ENCODE peak calls at places on chromosomes 7 and 10, in ten cellular contexts. X is kidney; F is fibroblast of the aortic adventitia; R is lower lobe of right lung; P is A549; C is AG04450; Q is upper lobe of right lung; A is CD4-positive, alpha-beta T cell; T is left lung; E is astrocyte of the cerebellum. V is an unnamed sample.

GRCh38 chr7:133681529-133681928 is 428.7 kb downstream of the EXOC4 start:
- DNase-seq in P (no peak), X (no peak), R (no peak), Q (no peak), C (no peak), A (no peak), E (no peak), T (no peak), F (no peak), V (no peak)

GRCh38 chr10:93124580-93125318 is 51.1 kb downstream of the CYP26A1 start:
- DNase-seq in F (no peak), X (no peak), E (no peak), Q (no peak), R (no peak), P (no peak), T (no peak), A (no peak), C (no peak), V (no peak)

GRCh38 chr7:118239014-118239413 is 14.5 kb downstream of the ANKRD7 start:
- DNase-seq in P (no peak), F (no peak), E (no peak), Q (no peak), R (no peak), X (no peak), C (no peak), A (no peak), T (no peak), V (no peak)

GRCh38 chr10:102645741-102646609 is 1.7 kb downstream of the TRIM8 start:
- DNase-seq in T (peak), E (peak), A (peak), Q (peak), P (peak), X (peak), F (peak), C (peak), R (peak), V (peak)

GRCh38 chr7:132504851-132505250 is 71.4 kb downstream of the PLXNA4 start:
- DNase-seq in A (no peak), Q (no peak), E (no peak), R (no peak), C (no peak), T (no peak), F (no peak), P (no peak), X (no peak), V (no peak)

GRCh38 chr7:38873433-38873832 is 35.6 kb downstream of the VPS41 start:
- DNase-seq in R (no peak), E (no peak), A (no peak), X (no peak), Q (no peak), P (no peak), C (no peak), T (no peak), F (no peak), V (no peak)

GRCh38 chr7:150975536-150976285 is 2.4 kb downstream of the KCNH2 start:
- DNase-seq in F (no peak), Q (no peak), C (no peak), A (no peak), P (no peak), E (no peak), X (no peak), T (no peak), R (no peak), V (no peak)

GRCh38 chr7:124351950-124352349 is 319.1 kb upstream of the TMEM229A start:
- DNase-seq in Q (no peak), R (no peak), P (no peak), F (no peak), X (no peak), E (no peak), C (no peak), T (no peak), A (no peak), V (no peak)

GRCh38 chr10:61775111-61775510 is 112.4 kb downstream of the CABCOCO1 start:
- DNase-seq in P (no peak), Q (no peak), F (no peak), R (no peak), A (no peak), C (no peak), T (no peak), X (no peak), E (no peak), V (no peak)

GRCh38 chr7:16915405-16915804 is 33.6 kb upstream of the AGR3 start:
- DNase-seq in F (peak), P (no peak), C (peak), Q (no peak), E (peak), X (no peak), T (no peak), A (no peak), R (no peak), V (no peak)

GRCh38 chr7:36208406-36208805 is 55.4 kb downstream of the EEPD1 start:
- DNase-seq in Q (no peak), X (no peak), R (no peak), P (no peak), F (no peak), A (no peak), T (no peak), C (no peak), E (no peak), V (no peak)

GRCh38 chr10:78028438-78029293 is 649 bp downstream of the POLR3A start:
- DNase-seq in F (peak), E (no peak), Q (no peak), C (no peak), R (no peak), X (no peak), T (peak), A (peak), P (no peak), V (no peak)

GRCh38 chr10:97534746-97535367 is 36.1 kb downstream of the UBTD1 start:
- DNase-seq in E (no peak), R (no peak), C (no peak), P (peak), F (no peak), X (no peak), Q (no peak), T (no peak), A (no peak), V (no peak)

GRCh38 chr7:30469303-30469702 is 9.3 kb downstream of the NOD1 start:
- DNase-seq in F (peak), E (peak), C (peak), R (peak), T (peak), A (no peak), Q (peak), P (peak), X (no peak), V (no peak)

GRCh38 chr10:127935115-127935561 is 28.2 kb downstream of the PTPRE start:
- DNase-seq in T (no peak), F (no peak), R (no peak), E (no peak), X (no peak), A (no peak), Q (no peak), C (no peak), P (no peak), V (no peak)

GRCh38 chr7:117086788-117087187 is 133.5 kb downstream of the ST7 start:
- DNase-seq in X (no peak), Q (no peak), A (no peak), E (no peak), R (no peak), P (no peak), C (no peak), F (peak), T (no peak), V (no peak)

GRCh38 chr7:86989407-86989806 is 70.0 kb downstream of the ELAPOR2 start:
- DNase-seq in F (no peak), E (no peak), A (no peak), P (no peak), X (no peak), R (no peak), Q (no peak), T (no peak), C (no peak), V (no peak)

GRCh38 chr7:151091431-151091830 is 5.2 kb downstream of the AGAP3 start:
- DNase-seq in Q (no peak), C (no peak), A (no peak), R (no peak), P (peak), E (no peak), X (no peak), T (no peak), F (no peak), V (no peak)

GRCh38 chr10:12484945-12485805 is 135.8 kb downstream of the CAMK1D start:
- DNase-seq in X (no peak), E (no peak), Q (no peak), F (no peak), R (no peak), P (no peak), A (peak), T (no peak), C (no peak), V (peak)

GRCh38 chr10:63520463-63521388 is 475 bp upstream of the REEP3 start:
- DNase-seq in T (peak), Q (peak), R (peak), P (peak), F (peak), X (peak), E (no peak), A (peak), C (no peak), V (no peak)

GRCh38 chr10:1939016-1939415 is 201.7 kb upstream of the ADARB2 start:
- DNase-seq in P (no peak), X (no peak), E (no peak), Q (no peak), F (no peak), R (no peak), C (no peak), T (no peak), A (peak), V (peak)

GRCh38 chr10:97612386-97612785 is 20.9 kb downstream of the MORN4 start:
- DNase-seq in R (no peak), Q (no peak), P (peak), C (peak), F (peak), X (no peak), T (no peak), A (no peak), E (peak), V (no peak)

GRCh38 chr10:62831346-62831745 is 15.2 kb upstream of the EGR2 start:
- DNase-seq in Q (no peak), E (peak), R (no peak), A (no peak), F (peak), X (no peak), P (no peak), T (no peak), C (peak), V (no peak)

GRCh38 chr7:155800741-155801267 is 11.5 kb downstream of the SHH start:
- DNase-seq in P (no peak), E (no peak), C (no peak), R (peak), T (no peak), X (peak), Q (peak), F (no peak), A (no peak), V (no peak)

GRCh38 chr10:125567529-125567928 is 115.4 kb downstream of the TEX36 start:
- DNase-seq in R (no peak), X (no peak), Q (no peak), P (no peak), T (no peak), E (no peak), C (no peak), F (no peak), A (no peak), V (no peak)

GRCh38 chr10:19922236-19922963 is 106.2 kb downstream of the PLXDC2 start:
- DNase-seq in E (peak), P (no peak), A (no peak), C (peak), F (peak), T (no peak), R (no peak), X (no peak), Q (no peak), V (no peak)

GRCh38 chr10:62166331-62167154 is 102.1 kb downstream of the RTKN2 start:
- DNase-seq in C (peak), F (peak), E (no peak), T (no peak), Q (no peak), X (peak), R (no peak), A (no peak), P (no peak), V (no peak)

GRCh38 chr7:1922071-1922869 is 252.2 kb downstream of the ELFN1 start:
- DNase-seq in E (no peak), F (peak), T (no peak), R (peak), Q (no peak), C (no peak), X (peak), P (no peak), A (peak), V (no peak)

GRCh38 chr7:46192191-46192590 is 271.1 kb upstream of the IGFBP3 start:
- DNase-seq in E (no peak), P (no peak), A (no peak), C (no peak), Q (no peak), R (no peak), F (no peak), X (no peak), T (no peak), V (no peak)

GRCh38 chr10:95306851-95307250 is 16.0 kb upstream of the PDLIM1 start:
- DNase-seq in R (no peak), E (no peak), T (no peak), P (no peak), A (no peak), F (no peak), X (no peak), C (no peak), Q (no peak), V (no peak)

GRCh38 chr7:51451751-51452465 is 135.3 kb upstream of the COBL start:
- DNase-seq in C (no peak), Q (no peak), P (no peak), R (no peak), F (no peak), A (no peak), T (no peak), X (no peak), E (no peak), V (no peak)

GRCh38 chr10:102616071-102616770 is 28.1 kb upstream of the TRIM8 start:
- DNase-seq in P (no peak), F (peak), C (no peak), E (no peak), R (peak), A (no peak), X (peak), Q (no peak), T (no peak), V (no peak)

GRCh38 chr10:3091346-3091787 is 24.0 kb downstream of the PFKP start:
- DNase-seq in A (no peak), T (peak), C (peak), R (peak), E (peak), X (peak), F (peak), Q (peak), P (no peak), V (no peak)

GRCh38 chr10:90658791-90659190 is 199.0 kb downstream of the HTR7 start:
- DNase-seq in F (no peak), X (no peak), E (no peak), C (no peak), R (no peak), Q (no peak), P (no peak), T (no peak), A (no peak), V (no peak)
- TF ChIP-seq CTCF in F (peak), X (no peak), E (peak), C (peak), R (no peak), Q (no peak), P (no peak), T (no peak), A (no peak), V (no peak)

GRCh38 chr7:88357295-88357694 is 50.6 kb upstream of the STEAP4 start:
- DNase-seq in T (peak), E (no peak), C (no peak), P (no peak), Q (no peak), R (peak), F (peak), X (no peak), A (no peak), V (no peak)
- TF ChIP-seq CTCF in T (peak), E (no peak), C (no peak), P (no peak), Q (peak), R (peak), F (peak), X (peak), A (no peak), V (no peak)

GRCh38 chr7:143354965-143355364 is 7.5 kb downstream of the FAM131B start:
- DNase-seq in E (no peak), T (peak), Q (peak), P (no peak), C (no peak), X (no peak), R (no peak), A (no peak), F (no peak), V (no peak)

GRCh38 chr7:143358626-143359025 is 3.9 kb downstream of the FAM131B start:
- DNase-seq in C (no peak), Q (no peak), X (no peak), E (no peak), A (no peak), F (no peak), P (no peak), T (no peak), R (no peak), V (no peak)

GRCh38 chr7:143356414-143357050 is 6.0 kb downstream of the FAM131B start:
- DNase-seq in Q (no peak), C (no peak), E (no peak), F (no peak), P (no peak), T (no peak), A (no peak), X (no peak), R (no peak), V (no peak)

GRCh38 chr7:143354376-143354775 is 8.1 kb downstream of the FAM131B start:
- DNase-seq in X (no peak), C (no peak), E (no peak), F (no peak), A (no peak), R (no peak), P (no peak), Q (no peak), T (no peak), V (no peak)

DNA sequence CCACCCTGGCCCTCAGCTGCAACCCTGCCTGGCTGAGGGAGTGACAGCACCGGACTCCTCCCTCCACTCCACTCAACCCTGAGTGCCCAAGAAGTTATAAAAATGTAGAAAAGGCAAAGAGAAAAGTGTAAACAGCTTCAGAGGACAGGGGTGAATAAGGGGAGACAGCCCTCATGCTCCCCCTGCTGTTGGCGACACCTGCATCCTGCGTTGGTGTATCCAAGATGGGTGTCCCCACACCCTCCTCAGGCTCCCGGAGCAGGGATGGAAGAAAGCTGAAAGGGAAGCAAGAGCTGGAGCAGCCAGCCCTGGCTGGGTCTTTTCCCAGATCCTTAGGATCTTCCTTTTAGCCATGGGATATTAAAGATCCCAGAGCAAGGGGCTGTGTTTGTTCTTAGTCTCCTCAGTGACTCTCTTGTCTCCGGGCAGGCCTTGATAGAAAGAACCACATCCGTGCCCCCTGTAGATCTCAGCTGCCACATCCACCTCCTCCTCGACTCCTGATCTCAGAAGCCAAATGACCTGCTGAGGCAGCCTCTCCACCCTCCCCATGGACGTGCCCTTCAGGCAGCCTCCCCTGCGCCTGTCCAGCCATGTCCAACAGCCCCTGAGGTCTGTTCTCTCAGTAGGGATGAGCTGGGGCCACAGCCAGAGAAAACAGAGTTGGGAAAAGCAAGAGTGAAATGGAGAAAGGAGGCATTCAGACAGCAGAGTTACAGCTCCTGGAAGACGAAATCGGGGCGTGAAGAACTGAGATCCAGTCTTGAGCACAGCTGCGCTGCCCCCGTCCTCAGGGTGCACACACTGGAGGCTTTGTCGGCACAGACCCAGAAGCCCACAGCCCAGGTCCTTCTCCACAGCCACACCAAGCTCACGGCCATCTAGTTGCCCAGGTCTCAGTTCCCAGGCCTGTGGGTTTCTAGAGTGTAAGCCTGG is 6.8 kb downstream of the FAM131B start:
- DNase-seq in F (no peak), R (no peak), T (no peak), A (no peak), E (no peak), P (no peak), C (no peak), X (no peak), Q (no peak), V (no peak)
- TF ChIP-seq CTCF in F (no peak), R (no peak), T (no peak), A (no peak), E (no peak), P (no peak), C (no peak), X (no peak), Q (no peak), V (no peak)

GRCh38 chr10:43105119-43105792 is 28.4 kb downstream of the RET start:
- DNase-seq in C (no peak), P (peak), E (peak), A (peak), F (peak), R (peak), X (peak), T (peak), Q (peak), V (peak)

GRCh38 chr10:43106256-43107091 is 29.6 kb downstream of the RET start:
- DNase-seq in P (no peak), X (no peak), T (no peak), Q (no peak), R (no peak), C (no peak), E (no peak), A (no peak), F (no peak), V (no peak)

GRCh38 chr10:43108951-43109350 is 29.3 kb upstream of the CSGALNACT2 start:
- DNase-seq in F (no peak), C (no peak), X (peak), R (no peak), A (no peak), P (no peak), E (no peak), Q (no peak), T (no peak), V (no peak)

GRCh38 chr10:43102063-43102828 is 25.4 kb downstream of the RET start:
- DNase-seq in X (no peak), F (no peak), A (no peak), T (no peak), E (no peak), R (no peak), C (no peak), Q (no peak), P (no peak), V (no peak)

GRCh38 chr10:43105793-43106158 is 28.9 kb downstream of the RET start:
- DNase-seq in T (no peak), A (no peak), R (no peak), F (no peak), P (no peak), E (no peak), C (no peak), Q (no peak), X (no peak), V (no peak)
- TF ChIP-seq CTCF in T (peak), A (peak), R (peak), F (no peak), P (peak), E (no peak), C (no peak), Q (peak), X (no peak), V (no peak)

GRCh38 chr10:82796510-82796909 is 921.5 kb downstream of the NRG3 start:
- DNase-seq in T (no peak), R (no peak), E (no peak), C (no peak), F (peak), A (no peak), P (no peak), Q (no peak), X (no peak), V (no peak)
- TF ChIP-seq CTCF in T (no peak), R (peak), E (peak), C (peak), F (peak), A (no peak), P (peak), Q (peak), X (peak), V (no peak)

GRCh38 chr10:72272689-72273409 is 875 bp upstream of the DDIT4 start:
- DNase-seq in T (peak), P (peak), E (peak), F (peak), A (no peak), R (peak), C (peak), Q (peak), X (peak), V (peak)
- TF ChIP-seq CTCF in T (peak), P (no peak), E (no peak), F (no peak), A (no peak), R (no peak), C (no peak), Q (no peak), X (no peak), V (no peak)